ENCODE peak calls at places on chromosomes 11 and 22, in four cellular contexts. F is CD8-positive, alpha-beta T cell; Q is C1 segment of cervical spinal cord; O is A172. M is an unnamed sample.

GRCh38 chr11:66969584-66970205 is 5.4 kb upstream of the C11orf86 start:
- DNase-seq in O (no peak), F (no peak), Q (no peak), M (no peak)

GRCh38 chr11:26878959-26879581 is 114.8 kb upstream of the FIBIN start:
- DNase-seq in F (no peak), O (no peak), Q (no peak), M (no peak)

GRCh38 chr11:71133946-71134345 is 118.4 kb downstream of the SHANK2 start:
- DNase-seq in F (no peak), Q (no peak), O (no peak), M (no peak)

GRCh38 chr11:19628018-19628417 is 84.6 kb upstream of the NAV2 start:
- DNase-seq in O (peak; percentile 80), F (no peak), Q (peak; percentile 63), M (no peak)

GRCh38 chr22:40218723-40219294 is 41.1 kb downstream of the TNRC6B start:
- DNase-seq in O (no peak), F (no peak), Q (peak; percentile 24), M (no peak)

GRCh38 chr11:134652586-134653255 is 240.7 kb upstream of the B3GAT1 start:
- DNase-seq in O (no peak), Q (no peak), F (no peak), M (no peak)

GRCh38 chr11:86068138-86068861 is 584 bp downstream of the PICALM start:
- DNase-seq in Q (peak; percentile 61), O (peak; percentile 40), F (peak; percentile 39), M (peak; percentile 29)

GRCh38 chr22:30221121-30221992 is 25.2 kb downstream of the LIF start:
- DNase-seq in F (peak; percentile 65), Q (no peak), O (no peak), M (no peak)